ENCODE peak calls at places on chromosomes 11 and 22, in five cellular contexts. Z is AG10803, A is BJ, O is fibroblast of mammary gland, L is tibial nerve. V is an unnamed sample.
A peak's percentile ranks its signal among the peaks of the same experiment; 100 is the strongest.

GRCh38 chr11:6992457-6993431 is 27.4 kb downstream of the ZNF214 start:
- DNase-seq in Z (peak; percentile 85), L (no peak), O (peak; percentile 95), A (peak; percentile 92), V (peak; percentile 95)

GRCh38 chr11:59207988-59208432 is 4.7 kb downstream of the MPEG1 start:
- DNase-seq in L (peak; percentile 55), Z (peak; percentile 59), A (peak; percentile 39), O (peak; percentile 70), V (peak; percentile 86)

GRCh38 chr11:108224908-108225786 is 2.3 kb downstream of the ATM start:
- DNase-seq in O (no peak), Z (no peak), L (peak; percentile 12), A (no peak), V (no peak)

GRCh38 chr11:26847977-26848376 is 126.1 kb upstream of the SLC5A12 start:
- DNase-seq in O (no peak), Z (peak; percentile 39), L (no peak), A (no peak), V (no peak)

GRCh38 chr11:65501530-65502273 is 2.9 kb downstream of the MALAT1 start:
- DNase-seq in O (peak; percentile 59), L (no peak), A (no peak), Z (peak; percentile 63), V (peak; percentile 75)

GRCh38 chr11:69051381-69052342 is 2.9 kb downstream of the TPCN2 start:
- DNase-seq in A (no peak), L (no peak), Z (no peak), O (no peak), V (no peak)

GRCh38 chr22:35442471-35442870 is 42.5 kb downstream of the MCM5 start:
- DNase-seq in Z (no peak), A (no peak), L (no peak), O (no peak), V (no peak)

GRCh38 chr22:48753381-48753730 is 1074.3 kb downstream of the BRD1 start:
- DNase-seq in L (no peak), O (no peak), A (no peak), Z (no peak), V (no peak)

GRCh38 chr11:82757660-82758301 is 24.1 kb upstream of the FAM181B start:
- DNase-seq in A (no peak), L (no peak), O (no peak), Z (no peak), V (no peak)

GRCh38 chr11:45688472-45689033 is 23.1 kb upstream of the CHST1 start:
- DNase-seq in O (no peak), A (no peak), L (no peak), Z (no peak), V (no peak)

GRCh38 chr11:45687836-45688235 is 22.4 kb upstream of the CHST1 start:
- DNase-seq in A (no peak), Z (no peak), L (no peak), O (no peak), V (no peak)

GRCh38 chr11:45692808-45693453 is 27.5 kb upstream of the CHST1 start:
- DNase-seq in Z (no peak), L (no peak), A (no peak), O (no peak), V (no peak)
- TF ChIP-seq CTCF in Z (no peak), L (no peak), A (no peak), O (no peak), V (no peak)

DNA sequence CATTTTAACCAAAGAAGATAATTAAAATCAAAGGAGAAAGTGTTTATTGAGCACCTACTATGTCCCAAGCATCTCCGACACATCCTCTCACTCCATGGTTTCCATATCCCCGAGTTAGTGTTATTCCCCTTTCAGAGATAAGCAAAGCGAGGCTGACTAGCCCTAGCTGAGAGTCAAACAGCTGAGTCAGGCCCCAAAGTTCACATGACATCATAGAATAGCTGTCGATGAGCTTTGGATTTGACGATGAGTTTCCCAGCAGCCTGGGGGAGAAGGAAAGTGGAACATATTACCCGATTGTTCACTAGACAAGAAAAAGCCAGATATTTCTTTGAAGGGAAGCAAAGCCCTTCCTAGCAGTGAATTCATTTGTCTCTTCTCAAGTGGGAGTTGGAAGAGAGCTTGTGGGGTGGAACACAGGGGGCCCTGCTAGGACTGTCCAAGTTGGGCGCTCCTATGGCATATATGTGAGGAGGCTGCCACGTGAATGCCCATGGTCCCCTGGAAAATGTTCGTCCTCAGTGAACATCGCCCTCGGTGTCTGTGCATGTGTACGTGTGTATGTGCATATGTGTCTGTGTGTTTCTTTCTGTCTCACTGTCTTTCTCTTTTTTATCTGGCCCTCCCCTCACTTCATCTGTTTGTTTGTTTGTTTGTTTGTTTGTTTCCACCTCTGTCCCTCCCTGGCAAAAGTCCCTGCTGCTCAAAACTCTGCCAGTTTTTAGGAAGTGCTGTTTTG is 493 bp upstream of the CYTH4 start:
- DNase-seq in Z (no peak), L (no peak), A (no peak), O (no peak), V (no peak)
- H3K4me3 ChIP-seq in Z (no peak overlapping the region), L (peak overlapping the region; percentile 43), A (no peak overlapping the region), O (no peak overlapping the region), V (no peak overlapping the region)

DNA sequence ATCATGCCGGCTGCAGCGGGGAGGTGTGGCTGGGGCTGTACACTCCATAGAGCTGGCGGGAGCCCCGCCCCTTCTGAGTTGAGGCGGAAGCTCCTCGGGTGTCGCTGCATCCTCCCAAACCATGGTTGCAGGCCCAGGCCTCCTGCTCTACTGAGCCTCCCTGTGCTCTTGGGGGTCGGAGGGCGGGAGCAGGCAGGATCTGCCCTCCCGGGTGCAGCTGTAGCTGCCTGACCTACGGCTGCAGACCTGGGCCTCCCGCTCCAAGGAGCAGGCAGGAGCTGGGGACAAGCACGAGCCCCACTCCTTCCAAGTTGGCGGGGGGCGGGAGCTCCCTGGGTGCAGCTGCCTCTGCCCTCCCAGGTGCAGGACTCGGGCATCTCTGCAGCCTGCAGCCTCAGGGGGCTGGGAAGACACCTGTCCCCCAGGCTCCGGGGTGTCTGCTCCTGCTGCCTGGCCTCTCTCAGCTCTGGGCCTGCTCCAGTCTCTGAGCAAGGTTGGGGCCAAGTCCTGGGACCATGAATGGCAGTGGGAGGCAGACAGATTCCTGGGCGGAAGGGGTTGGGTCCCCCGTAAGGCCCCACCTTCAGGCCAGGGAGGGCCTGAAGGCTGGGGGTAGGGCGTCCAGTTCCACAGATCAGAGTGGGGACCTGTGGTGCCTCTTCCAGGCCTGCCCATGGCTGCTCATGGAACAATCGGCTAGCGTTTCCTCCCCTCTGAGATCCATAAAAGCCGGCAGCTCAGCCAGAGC is 46.4 kb upstream of the SC5D start:
- DNase-seq in L (no peak), A (no peak), O (no peak), Z (no peak), V (no peak)
- TF ChIP-seq CTCF in L (no peak), A (no peak), O (no peak), Z (no peak), V (no peak)

GRCh38 chr22:37263966-37264887 is 18.1 kb upstream of the CYTH4 start:
- DNase-seq in A (no peak), O (no peak), L (no peak), Z (no peak), V (no peak)

GRCh38 chr22:37266581-37267127 is 15.7 kb upstream of the CYTH4 start:
- DNase-seq in A (no peak), O (no peak), L (no peak), Z (no peak), V (no peak)

GRCh38 chr22:37267661-37268413 is 14.5 kb upstream of the CYTH4 start:
- DNase-seq in L (no peak), O (no peak), A (no peak), Z (no peak), V (no peak)

GRCh38 chr22:37269930-37270678 is 12.2 kb upstream of the CYTH4 start:
- DNase-seq in A (no peak), O (no peak), L (no peak), Z (no peak), V (no peak)

GRCh38 chr22:37267128-37267587 is 15.2 kb upstream of the CYTH4 start:
- DNase-seq in A (no peak), O (no peak), L (no peak), Z (no peak), V (peak; percentile 46)
- H3K4me3 ChIP-seq in A (peak overlapping the region; percentile 41), O (peak overlapping the region; percentile 45), L (peak overlapping the region; percentile 43), Z (peak overlapping the region; percentile 57), V (peak overlapping the region; percentile 62)